ENCODE peak calls at places on chromosomes 12 and 14, in four cellular contexts. M is SK-MEL-5, U is AG09309, Z is mammary epithelial cell. C is an unnamed sample.

GRCh38 chr12:50187084-50187900 is 20.1 kb upstream of the CERS5 start:
- DNase-seq in M (peak), U (peak), Z (peak), C (peak)

GRCh38 chr14:101476931-101477553 is 84.3 kb upstream of the DIO3 start:
- DNase-seq in M (peak), U (no peak), Z (no peak), C (no peak)

GRCh38 chr12:39236994-39237393 is 205.9 kb downstream of the KIF21A start:
- DNase-seq in M (no peak), U (no peak), Z (peak), C (peak)

GRCh38 chr14:29810657-29811056 is 117.0 kb downstream of the PRKD1 start:
- DNase-seq in M (peak), U (peak), Z (no peak), C (no peak)

GRCh38 chr14:90539996-90540395 is 143.2 kb downstream of the CALM1 start:
- DNase-seq in M (no peak), U (no peak), Z (no peak), C (no peak)

GRCh38 chr14:104348741-104349140 is 210.4 kb downstream of the KIF26A start:
- DNase-seq in M (no peak), U (no peak), Z (no peak), C (no peak)

GRCh38 chr14:54002653-54003052 is 46.0 kb upstream of the BMP4 start:
- DNase-seq in M (no peak), U (peak), Z (no peak), C (peak)

GRCh38 chr14:91149462-91149861 is 35.6 kb downstream of the DGLUCY start:
- DNase-seq in M (no peak), U (peak), Z (peak), C (peak)

GRCh38 chr12:1523046-1523445 is 71.3 kb downstream of the FBXL14 start:
- DNase-seq in M (no peak), U (no peak), Z (no peak), C (no peak)

GRCh38 chr12:40622246-40622838 is 69.9 kb upstream of the CNTN1 start:
- DNase-seq in M (peak), U (no peak), Z (peak), C (peak)

GRCh38 chr14:77808250-77808649 is 8.3 kb downstream of the ADCK1 start:
- DNase-seq in M (no peak), U (no peak), Z (no peak), C (no peak)

GRCh38 chr12:116280590-116281290 is 3.2 kb upstream of the MED13L start:
- DNase-seq in M (no peak), U (no peak), Z (no peak), C (no peak)

GRCh38 chr12:132225214-132225613 is 81.0 kb downstream of the NOC4L start:
- DNase-seq in M (no peak), U (no peak), Z (no peak), C (no peak)

GRCh38 chr14:43898709-43899108 is 608.4 kb downstream of the FSCB start:
- DNase-seq in M (peak), U (no peak), Z (no peak), C (no peak)